ENCODE peak calls at places on chromosome 1, in five cellular contexts. F is GM10248, L is progenitor cell of endocrine pancreas, Q is AG04450, X is left ventricle myocardium inferior. G is an unnamed sample.

GRCh38 chr1:117886101-117886795 is 43.2 kb downstream of the GDAP2 start:
- DNase-seq in F (no peak), L (no peak), Q (peak; percentile 41), X (no peak), G (no peak)

GRCh38 chr1:25924454-25924853 is 18.2 kb upstream of the STMN1 start:
- DNase-seq in F (no peak), L (no peak), Q (no peak), X (no peak), G (no peak)

GRCh38 chr1:108082741-108083562 is 117.2 kb downstream of the SLC25A24 start:
- DNase-seq in F (no peak), L (no peak), Q (no peak), X (no peak), G (no peak)

GRCh38 chr1:24289937-24290595 is 29.1 kb upstream of the GRHL3 start:
- DNase-seq in F (no peak), L (no peak), Q (peak; percentile 43), X (peak; percentile 89), G (no peak)

GRCh38 chr1:47683402-47683801 is 245.6 kb downstream of the FOXD2 start:
- DNase-seq in F (no peak), L (no peak), Q (no peak), X (no peak), G (no peak)

GRCh38 chr1:240611619-240612490 is at the start of gene GREM2:
- DNase-seq in F (peak; percentile 42), L (peak; percentile 46), Q (peak; percentile 86), X (no peak), G (peak; percentile 36)

GRCh38 chr1:89169166-89169565 is 6.6 kb downstream of the GBP7 start:
- DNase-seq in F (no peak), L (no peak), Q (no peak), X (no peak), G (no peak)

GRCh38 chr1:94725566-94725965 is 94.6 kb upstream of the SLC44A3 start:
- DNase-seq in F (no peak), L (no peak), Q (no peak), X (no peak), G (no peak)

GRCh38 chr1:198656500-198656932 is 17.7 kb downstream of the PTPRC start:
- DNase-seq in F (no peak), L (no peak), Q (no peak), X (no peak), G (no peak)

GRCh38 chr1:228830185-228830953 is 95.1 kb downstream of the RHOU start:
- DNase-seq in F (no peak), L (no peak), Q (no peak), X (peak; percentile 51), G (no peak)

GRCh38 chr1:156284112-156284511 is at the start of gene TMEM79:
- DNase-seq in F (no peak), L (no peak), Q (no peak), X (no peak), G (peak; percentile 79)

GRCh38 chr1:228286505-228287417 is 78.9 kb downstream of the OBSCN start:
- DNase-seq in F (no peak), L (no peak), Q (no peak), X (peak; percentile 13), G (no peak)

GRCh38 chr1:42479621-42480020 is 16.5 kb downstream of the CCDC30 start:
- DNase-seq in F (no peak), L (no peak), Q (no peak), X (no peak), G (no peak)
- TF ChIP-seq CTCF in F (no peak), L (no peak), Q (peak; percentile 29), X (no peak), G (peak; percentile 27)

DNA sequence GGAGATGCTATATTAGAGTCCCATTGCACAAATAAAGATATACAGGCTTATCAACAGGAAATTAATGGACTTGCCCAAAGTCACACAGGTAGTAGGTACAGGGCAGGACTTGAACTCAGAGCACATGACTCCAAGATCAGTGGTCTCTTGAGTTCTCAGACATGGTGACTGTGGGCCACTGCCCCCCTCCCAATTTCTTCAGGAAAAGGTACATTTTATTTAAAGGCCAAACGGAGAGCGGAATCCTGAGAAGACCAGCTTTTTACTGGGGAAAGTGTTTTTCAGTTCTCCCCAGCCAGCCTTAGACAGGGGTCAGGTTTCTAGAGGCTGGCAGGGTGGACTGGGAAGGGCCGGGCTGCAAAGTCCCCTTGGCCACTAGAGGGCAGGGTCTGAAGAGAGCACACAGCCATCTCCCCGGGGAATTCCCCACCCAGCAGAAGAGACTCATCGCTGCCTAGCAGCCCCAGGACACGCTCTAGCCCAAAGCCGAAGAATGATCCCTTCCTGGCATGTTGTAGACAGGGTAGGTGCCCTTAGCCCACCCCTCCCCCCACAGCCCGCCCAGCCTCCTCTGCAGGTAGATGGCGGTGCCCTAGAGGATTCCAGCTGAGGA is 29.7 kb downstream of the ACP6 start:
- DNase-seq in F (peak; percentile 89), L (peak; percentile 56), Q (peak; percentile 65), X (peak; percentile 55), G (peak; percentile 81)
- TF ChIP-seq CTCF in F (peak; percentile 89), L (peak; percentile 85), Q (peak; percentile 94), X (peak; percentile 81), G (peak; percentile 91)

DNA sequence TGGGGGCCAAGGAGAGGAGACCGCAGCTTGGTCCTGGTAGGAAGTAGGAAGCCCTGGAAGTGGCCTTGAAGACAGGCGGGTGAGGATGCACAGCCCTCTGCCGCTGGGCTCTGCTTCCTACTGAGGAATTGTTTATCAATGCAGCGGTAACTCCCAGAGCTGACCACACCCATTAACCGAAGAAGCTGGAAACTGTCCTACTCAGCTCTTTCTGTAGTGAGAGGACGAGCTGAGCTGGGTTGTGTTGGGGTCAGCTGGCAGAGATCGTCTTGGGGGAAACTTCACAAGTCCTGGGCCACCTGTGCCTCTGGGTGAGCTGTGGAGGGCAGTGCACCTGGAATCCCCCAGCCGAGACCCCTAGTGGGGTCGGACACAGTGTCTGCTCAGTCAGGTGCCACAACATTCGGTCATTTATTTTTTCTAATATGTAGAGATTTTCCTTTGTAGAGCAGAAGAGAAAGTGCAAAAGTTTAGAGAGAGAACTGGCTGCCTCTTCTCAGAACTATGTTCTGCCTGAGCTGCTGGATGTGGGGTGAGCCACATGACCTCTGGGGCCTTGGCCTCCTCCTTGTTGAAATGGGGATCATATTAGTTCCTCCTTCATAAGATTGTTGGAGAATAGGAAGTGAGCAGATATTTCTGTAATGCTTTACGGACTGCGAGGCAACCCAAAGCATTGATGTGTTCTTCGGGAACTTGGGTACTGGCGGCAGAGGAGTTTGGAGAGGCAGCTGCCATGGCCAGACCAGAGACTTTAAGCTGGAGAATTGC is 3.6 kb downstream of the NECAP2 start:
- DNase-seq in F (no peak), L (no peak), Q (no peak), X (no peak), G (no peak)
- TF ChIP-seq CTCF in F (no peak), L (no peak), Q (no peak), X (no peak), G (no peak)

GRCh38 chr1:173562813-173563212 is 40.1 kb downstream of the SLC9C2 start:
- DNase-seq in F (no peak), L (no peak), Q (no peak), X (no peak), G (no peak)
- TF ChIP-seq CTCF in F (no peak), L (peak; percentile 10), Q (peak; percentile 19), X (no peak), G (peak; percentile 5)

DNA sequence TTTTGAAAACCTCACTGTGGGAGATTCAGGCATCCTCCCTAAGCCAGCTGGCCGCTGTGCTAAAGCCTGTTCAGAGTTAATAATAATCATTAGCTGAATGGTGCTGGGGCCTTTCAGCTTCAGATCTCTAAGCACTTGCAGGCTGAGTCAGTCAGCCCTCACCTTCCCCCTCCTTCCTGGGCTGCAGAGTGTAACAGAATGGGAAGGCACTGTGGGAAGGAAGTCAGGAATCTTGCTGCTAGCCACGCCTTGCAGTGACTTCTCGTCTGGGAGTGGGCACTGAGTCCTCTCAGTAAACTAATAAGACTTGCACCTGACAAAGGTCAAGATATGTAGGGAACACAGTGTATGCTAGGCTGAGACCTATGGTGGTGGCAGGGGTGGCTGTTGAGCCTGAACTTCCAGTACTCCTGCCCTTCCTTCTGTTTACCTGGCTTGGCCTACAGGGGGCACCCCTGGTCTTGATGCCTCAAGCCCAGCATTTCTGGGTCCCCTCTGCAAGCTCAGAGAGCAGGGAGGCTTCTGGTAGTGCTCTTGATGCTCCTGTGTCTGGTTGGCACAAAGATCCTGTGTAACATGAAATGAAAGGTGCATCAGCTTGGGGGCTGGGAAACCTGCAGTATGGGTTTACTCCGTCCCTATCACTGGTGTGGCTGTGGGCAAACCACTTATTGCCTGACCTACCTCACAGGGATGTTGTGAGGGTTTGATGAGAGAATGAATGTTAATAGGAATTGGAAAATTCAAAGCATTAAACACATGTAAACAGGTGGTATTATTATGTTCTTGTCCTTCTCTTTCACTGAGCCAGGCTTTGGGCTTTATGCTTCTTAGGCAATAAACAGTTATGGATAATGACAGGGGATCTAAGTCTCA is 6.0 kb downstream of the CYB561D1 start:
- DNase-seq in F (peak; percentile 28), L (no peak), Q (no peak), X (no peak), G (peak; percentile 56)
- TF ChIP-seq CTCF in F (peak; percentile 56), L (peak; percentile 41), Q (peak; percentile 51), X (peak; percentile 49), G (peak; percentile 30)

DNA sequence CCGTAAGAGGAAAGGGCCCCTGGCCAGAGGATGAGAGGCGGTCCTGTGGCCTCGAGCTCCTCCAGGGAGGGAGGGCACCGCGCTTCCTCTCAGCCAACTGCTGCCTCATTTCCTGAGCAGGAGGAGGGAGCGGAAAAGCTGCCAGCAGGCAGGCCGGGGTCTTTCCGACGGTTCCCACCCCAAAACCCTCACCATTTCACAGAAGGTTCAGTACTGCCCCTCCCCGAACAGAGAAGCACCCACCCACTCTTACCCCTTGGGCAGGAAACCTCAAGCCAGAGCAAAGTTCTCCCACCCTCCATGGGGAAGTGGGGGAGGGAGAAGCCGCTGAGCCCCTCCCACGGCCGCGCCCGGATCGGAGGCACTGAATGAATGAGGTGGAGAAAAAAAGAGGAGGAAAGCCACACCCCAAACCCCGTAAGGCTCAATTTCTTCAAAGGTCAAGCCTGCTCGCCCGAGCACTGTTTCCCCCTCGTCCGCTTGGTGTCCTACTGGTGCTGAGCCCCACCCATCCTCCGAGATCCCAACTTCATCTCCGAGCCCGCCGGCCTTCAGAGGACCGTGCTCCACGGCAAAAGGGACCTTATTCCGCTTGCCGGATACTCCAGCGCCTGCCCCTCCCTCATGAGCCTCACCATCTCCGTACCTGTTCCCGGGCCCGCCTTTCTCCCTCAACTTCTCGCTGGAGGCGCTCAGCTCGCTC is 9.4 kb downstream of the TPM3 start:
- DNase-seq in F (peak; percentile 83), L (peak; percentile 15), Q (peak; percentile 42), X (peak; percentile 65), G (peak; percentile 84)
- TF ChIP-seq CTCF in F (no peak), L (no peak), Q (no peak), X (no peak), G (no peak)

GRCh38 chr1:29119365-29119929 is 4.3 kb downstream of the TMEM200B start:
- DNase-seq in F (no peak), L (no peak), Q (no peak), X (no peak), G (no peak)

GRCh38 chr1:29120955-29121485 is 2.7 kb downstream of the TMEM200B start:
- DNase-seq in F (peak; percentile 78), L (peak; percentile 55), Q (no peak), X (peak; percentile 20), G (no peak)

GRCh38 chr1:29120367-29120766 is 3.3 kb downstream of the TMEM200B start:
- DNase-seq in F (no peak), L (no peak), Q (no peak), X (no peak), G (no peak)

GRCh38 chr1:29114654-29115053 is 9.0 kb downstream of the TMEM200B start:
- DNase-seq in F (no peak), L (no peak), Q (no peak), X (no peak), G (no peak)

DNA sequence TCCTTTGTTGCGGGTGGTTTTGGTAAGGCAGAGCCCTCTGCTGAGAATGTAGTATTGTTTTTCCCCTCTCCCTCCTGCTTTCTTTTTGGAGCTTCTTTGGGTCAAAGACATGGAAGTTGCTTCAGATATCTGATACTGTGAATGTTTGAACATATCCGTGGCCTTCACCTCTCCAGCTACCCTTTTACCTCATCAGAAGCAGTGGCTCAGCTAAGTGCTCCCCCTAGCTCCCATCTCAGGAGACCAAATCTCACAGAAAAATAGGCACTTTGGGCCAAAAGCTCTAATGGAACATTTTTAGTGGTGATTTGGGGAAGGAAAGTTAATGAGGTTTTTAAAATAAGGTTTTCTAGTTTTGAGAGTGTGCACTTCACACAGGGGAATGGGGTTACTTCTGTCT is 6.3 kb downstream of the TMEM200B start:
- DNase-seq in F (no peak), L (no peak), Q (no peak), X (no peak), G (no peak)
- TF ChIP-seq CTCF in F (no peak), L (no peak), Q (peak; percentile 36), X (peak; percentile 15), G (peak; percentile 14)

G was measured in Caco-2.